ENCODE peak calls at places on chromosomes 4 and X, in five cellular contexts. X, L, O, K and J are unnamed samples.

GRCh38 chrX:52576946-52577345 is 60.1 kb upstream of the XAGE1B start:
- DNase-seq in L (peak), K (peak), X (no peak), O (no peak), J (no peak)

GRCh38 chrX:69290327-69290726 is 125.1 kb upstream of the PJA1 start:
- DNase-seq in L (no peak), K (no peak), X (no peak), O (no peak), J (no peak)

GRCh38 chrX:1481636-1482529 is 29.2 kb upstream of the ASMTL start:
- DNase-seq in X (no peak), K (peak), L (peak), O (peak), J (peak)

GRCh38 chrX:45566456-45566855 is 365.8 kb upstream of the DIPK2B start:
- DNase-seq in O (no peak), K (no peak), L (no peak), X (no peak), J (no peak)

GRCh38 chr4:65467280-65467679 is 203.0 kb downstream of the EPHA5 start:
- DNase-seq in X (no peak), O (no peak), L (no peak), K (no peak), J (no peak)

GRCh38 chrX:8849462-8849861 is 48.3 kb upstream of the FAM9A start:
- DNase-seq in L (no peak), X (no peak), K (no peak), O (no peak), J (no peak)

GRCh38 chr4:34664051-34664450 is 1580.3 kb downstream of the ARAP2 start:
- DNase-seq in O (no peak), L (no peak), X (no peak), K (no peak), J (no peak)

GRCh38 chr4:136750898-136751297 is 781.4 kb downstream of the PCDH18 start:
- DNase-seq in K (no peak), L (no peak), O (no peak), X (no peak), J (no peak)

GRCh38 chr4:165844151-165844550 is 28.9 kb upstream of the TLL1 start:
- DNase-seq in L (no peak), O (no peak), X (no peak), K (no peak), J (no peak)

GRCh38 chrX:109475174-109475891 is 6.6 kb downstream of the GUCY2F start:
- DNase-seq in O (no peak), X (no peak), K (peak), L (peak), J (no peak)

GRCh38 chrX:47311857-47312774 is 58.3 kb upstream of the ZNF157 start:
- DNase-seq in X (peak), K (no peak), L (peak), O (peak), J (peak)

GRCh38 chrX:9525511-9526248 is 60.8 kb downstream of the TBL1X start:
- DNase-seq in O (no peak), X (no peak), L (no peak), K (no peak), J (no peak)

GRCh38 chrX:30941898-30942297 is 52.8 kb upstream of the TAB3 start:
- DNase-seq in X (no peak), K (no peak), O (no peak), L (no peak), J (no peak)

GRCh38 chr4:2250764-2251072 is 8.8 kb upstream of the HAUS3 start:
- DNase-seq in X (peak), K (peak), O (no peak), L (no peak), J (no peak)

GRCh38 chr4:128525387-128525786 is 237.8 kb upstream of the PGRMC2 start:
- DNase-seq in L (no peak), K (no peak), X (no peak), O (no peak), J (no peak)

GRCh38 chr4:56435001-56435747 is at the start of gene PPAT:
- DNase-seq in X (peak), K (peak), O (peak), L (peak), J (peak)

GRCh38 chr4:52196606-52197130 is 145.6 kb downstream of the SPATA18 start:
- DNase-seq in K (no peak), O (no peak), X (no peak), L (no peak), J (no peak)

GRCh38 chr4:113146876-113147358 is 97.5 kb downstream of the ANK2 start:
- DNase-seq in L (no peak), O (no peak), K (no peak), X (no peak), J (no peak)

GRCh38 chrX:32530802-32531403 is 680.4 kb downstream of the DMD start:
- DNase-seq in L (peak), O (peak), X (no peak), K (no peak), J (no peak)

GRCh38 chrX:87516716-87517115 is 886 bp upstream of the KLHL4 start:
- DNase-seq in X (no peak), O (no peak), K (no peak), L (no peak), J (no peak)

GRCh38 chrX:76987381-76987780 is 459.8 kb upstream of the FGF16 start:
- DNase-seq in O (no peak), K (no peak), X (no peak), L (no peak), J (no peak)

GRCh38 chr4:103936653-103937145 is 216.9 kb upstream of the TACR3 start:
- DNase-seq in L (no peak), X (no peak), O (no peak), K (no peak), J (no peak)

GRCh38 chr4:113397114-113397701 is 347.8 kb downstream of the ANK2 start:
- DNase-seq in X (no peak), K (no peak), O (no peak), L (no peak), J (no peak)

GRCh38 chr4:78779280-78779679 is 3.1 kb downstream of the BMP2K start:
- DNase-seq in L (no peak), O (no peak), K (no peak), X (no peak), J (no peak)

GRCh38 chr4:168716411-168717129 is 219.7 kb downstream of the PALLD start:
- DNase-seq in L (no peak), K (peak), O (no peak), X (no peak), J (no peak)

GRCh38 chrX:45083314-45083713 is 117.4 kb downstream of the DIPK2B start:
- DNase-seq in L (no peak), O (no peak), X (no peak), K (no peak), J (no peak)

GRCh38 chr4:156298230-156298629 is 344.6 kb upstream of the CTSO start:
- DNase-seq in X (no peak), K (no peak), L (no peak), O (no peak), J (no peak)

GRCh38 chr4:178173771-178174170 is 731.5 kb upstream of the AGA start:
- DNase-seq in X (no peak), L (no peak), O (no peak), K (no peak), J (no peak)

GRCh38 chrX:31500920-31501319 is 429.1 kb upstream of the FTHL17 start:
- DNase-seq in O (no peak), X (no peak), L (no peak), K (no peak), J (no peak)

GRCh38 chrX:108640817-108641216 is 95.5 kb downstream of the IRS4 start:
- DNase-seq in X (no peak), L (no peak), K (no peak), O (no peak), J (no peak)

GRCh38 chr4:52925531-52925968 is 63.4 kb downstream of the RASL11B start:
- DNase-seq in O (no peak), X (no peak), K (no peak), L (no peak), J (no peak)

GRCh38 chr4:103499094-103499493 is 220.7 kb downstream of the TACR3 start:
- DNase-seq in X (no peak), O (no peak), K (no peak), L (no peak), J (no peak)

GRCh38 chrX:17860811-17861495 is at the start of gene RAI2:
- DNase-seq in K (no peak), X (no peak), O (peak), L (no peak), J (peak)

GRCh38 chr4:729336-730315 is 24.0 kb downstream of the PCGF3 start:
- DNase-seq in L (no peak), O (no peak), X (no peak), K (no peak), J (no peak)

GRCh38 chrX:28988246-28988645 is 401.0 kb downstream of the IL1RAPL1 start:
- DNase-seq in O (no peak), K (no peak), X (no peak), L (no peak), J (no peak)

GRCh38 chr4:78845469-78845868 is 69.3 kb downstream of the BMP2K start:
- DNase-seq in L (no peak), O (no peak), K (no peak), X (no peak), J (no peak)

GRCh38 chr4:150381671-150382427 is 200.1 kb upstream of the MAB21L2 start:
- DNase-seq in K (no peak), X (no peak), O (no peak), L (no peak), J (no peak)

GRCh38 chrX:71128915-71129765 is 10.7 kb downstream of the MED12 start:
- DNase-seq in X (peak), O (peak), K (peak), L (peak), J (peak)

GRCh38 chr4:6943012-6943869 is 33.6 kb downstream of the TBC1D14 start:
- DNase-seq in K (no peak), L (peak), X (no peak), O (no peak), J (no peak)